ENCODE peak calls at places on chromosome 14, in six cellular contexts. Z, N, S, R, I and Q are unnamed samples.

GRCh38 chr14:58805057-58805456 is 167.3 kb downstream of the DACT1 start:
- DNase-seq in S (no peak), N (no peak), R (no peak), I (no peak), Z (no peak), Q (no peak)

GRCh38 chr14:94174622-94175402 is 690 bp downstream of the PPP4R4 start:
- DNase-seq in I (peak; percentile 72), N (no peak), Z (no peak), R (no peak), S (peak; percentile 52), Q (peak; percentile 16)

GRCh38 chr14:73829526-73830431 is 21.9 kb upstream of the PTGR2 start:
- DNase-seq in S (no peak), I (no peak), R (peak; percentile 67), Z (peak; percentile 23), N (no peak), Q (no peak)

GRCh38 chr14:60250318-60251035 is 1.5 kb downstream of the PPM1A start:
- DNase-seq in I (no peak), Z (no peak), N (no peak), S (no peak), R (no peak), Q (no peak)

GRCh38 chr14:92793709-92794546 is at the start of gene GOLGA5:
- DNase-seq in S (peak; percentile 99), Z (peak; percentile 96), N (peak; percentile 96), I (peak; percentile 99), R (peak; percentile 95), Q (peak; percentile 96)

GRCh38 chr14:86654558-86655184 is 1124.7 kb downstream of the FLRT2 start:
- DNase-seq in Z (no peak), S (peak; percentile 55), R (peak; percentile 27), I (no peak), N (peak; percentile 33), Q (no peak)

GRCh38 chr14:92968291-92969020 is 45.5 kb downstream of the CHGA start:
- DNase-seq in R (no peak), N (no peak), S (peak; percentile 42), Z (no peak), I (no peak), Q (no peak)

GRCh38 chr14:68568907-68569545 is 223.8 kb downstream of the ZFP36L1 start:
- DNase-seq in N (no peak), I (no peak), R (no peak), Z (no peak), S (no peak), Q (no peak)

GRCh38 chr14:89065879-89066278 is 241.4 kb downstream of the TTC8 start:
- DNase-seq in S (no peak), N (no peak), Z (no peak), R (no peak), I (no peak), Q (no peak)

GRCh38 chr14:57199911-57200310 is 68.8 kb downstream of the EXOC5 start:
- DNase-seq in Z (no peak), I (no peak), N (no peak), R (peak; percentile 53), S (no peak), Q (no peak)

GRCh38 chr14:28952707-28953106 is 186.1 kb downstream of the FOXG1 start:
- DNase-seq in I (no peak), S (no peak), Z (no peak), N (no peak), R (no peak), Q (no peak)

GRCh38 chr14:51963164-51963733 is 26.1 kb upstream of the RTRAF start:
- DNase-seq in I (no peak), S (no peak), R (no peak), Z (no peak), N (no peak), Q (no peak)

GRCh38 chr14:103688906-103689902 is 26.0 kb downstream of the XRCC3 start:
- DNase-seq in I (peak; percentile 74), R (no peak), N (peak; percentile 8), Z (no peak), S (peak; percentile 78), Q (peak; percentile 66)

GRCh38 chr14:92886337-92886736 is 36.6 kb upstream of the CHGA start:
- DNase-seq in Z (no peak), N (no peak), S (no peak), I (no peak), R (no peak), Q (no peak)

DNA sequence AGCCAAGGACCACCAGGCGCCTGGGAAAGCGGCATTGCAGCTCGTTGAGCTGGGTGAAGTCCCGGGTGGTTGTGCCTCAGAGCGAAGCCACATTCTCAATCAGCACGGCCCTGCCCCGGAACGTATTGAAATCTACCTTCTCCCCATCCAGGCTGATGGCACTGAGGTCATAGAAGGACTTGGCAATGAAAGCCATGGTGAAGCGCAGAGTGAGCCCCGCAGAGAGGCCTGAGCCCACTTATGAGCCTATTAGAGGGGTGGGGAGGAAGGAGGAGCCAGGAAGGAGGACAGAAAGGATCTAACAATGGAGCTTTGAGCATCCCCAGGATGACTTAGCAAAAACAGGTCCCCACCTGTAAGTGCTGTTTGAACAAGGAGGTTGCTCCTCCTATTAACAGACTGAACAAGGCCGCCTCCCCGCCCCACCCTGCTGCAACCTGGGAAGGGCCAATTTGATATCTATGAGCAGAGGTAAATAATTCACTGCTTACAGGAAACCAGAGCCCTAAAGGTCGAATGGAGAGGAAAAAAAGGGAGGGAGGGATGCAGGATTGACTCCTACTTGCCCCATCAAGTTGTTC is at the start of gene GPX2:
- DNase-seq in R (no peak), Z (no peak), S (no peak), I (no peak), N (no peak), Q (no peak)
- H3K27ac ChIP-seq in R (no peak within 1 kb of the TSS), Z (no peak within 1 kb of the TSS), S (no peak within 1 kb of the TSS), I (no peak within 1 kb of the TSS), N (no peak within 1 kb of the TSS), Q (no peak within 1 kb of the TSS)

GRCh38 chr14:35826218-35826951 is at the start of gene BRMS1L:
- DNase-seq in R (peak; percentile 99), I (peak; percentile 97), N (peak; percentile 95), Z (peak; percentile 98), S (peak; percentile 99), Q (peak; percentile 98)
- H3K27ac ChIP-seq in R (peak within 1 kb of the TSS; percentile 94), I (peak within 1 kb of the TSS; percentile 95), N (peak within 1 kb of the TSS; percentile 100), Z (peak within 1 kb of the TSS; percentile 93), S (peak within 1 kb of the TSS; percentile 98), Q (peak within 1 kb of the TSS; percentile 99)

DNA sequence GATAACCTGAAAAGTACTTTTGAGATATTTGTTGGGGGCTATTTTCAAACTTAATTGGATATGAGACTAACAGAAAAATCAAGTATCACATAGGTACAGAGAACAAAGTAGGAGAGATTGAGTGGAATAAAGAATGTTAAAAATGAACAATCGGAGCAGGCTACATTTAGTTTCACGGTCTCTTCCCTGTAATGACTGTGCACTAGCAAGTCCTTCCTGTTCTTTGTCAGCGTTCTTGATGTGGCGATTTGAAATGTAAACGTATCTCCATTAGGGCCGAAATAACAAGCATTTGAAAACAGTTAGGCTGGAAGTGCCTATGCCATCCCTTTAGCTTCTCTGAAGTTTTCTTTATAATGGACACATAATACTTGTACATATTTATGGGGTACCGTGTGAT is 31.0 kb downstream of the SLC25A29 start:
- DNase-seq in S (no peak), N (no peak), R (no peak), I (no peak), Z (no peak), Q (no peak)
- H3K27ac ChIP-seq in S (no peak overlapping the region), N (no peak overlapping the region), R (no peak overlapping the region), I (no peak overlapping the region), Z (no peak overlapping the region), Q (no peak overlapping the region)

GRCh38 chr14:70635971-70636595 is 5.6 kb upstream of the TTC9 start:
- DNase-seq in R (no peak), I (no peak), S (no peak), Z (no peak), N (no peak), Q (no peak)
- H3K27ac ChIP-seq in R (no peak overlapping the region), I (no peak overlapping the region), S (no peak overlapping the region), Z (no peak overlapping the region), N (no peak overlapping the region), Q (no peak overlapping the region)

GRCh38 chr14:91127411-91127810 is 13.5 kb downstream of the DGLUCY start:
- DNase-seq in R (no peak), Z (no peak), N (no peak), I (no peak), S (peak; percentile 82), Q (no peak)
- H3K27ac ChIP-seq in R (no peak overlapping the region), Z (no peak overlapping the region), N (peak overlapping the region; percentile 61), I (no peak overlapping the region), S (peak overlapping the region; percentile 33), Q (peak overlapping the region; percentile 8)

DNA sequence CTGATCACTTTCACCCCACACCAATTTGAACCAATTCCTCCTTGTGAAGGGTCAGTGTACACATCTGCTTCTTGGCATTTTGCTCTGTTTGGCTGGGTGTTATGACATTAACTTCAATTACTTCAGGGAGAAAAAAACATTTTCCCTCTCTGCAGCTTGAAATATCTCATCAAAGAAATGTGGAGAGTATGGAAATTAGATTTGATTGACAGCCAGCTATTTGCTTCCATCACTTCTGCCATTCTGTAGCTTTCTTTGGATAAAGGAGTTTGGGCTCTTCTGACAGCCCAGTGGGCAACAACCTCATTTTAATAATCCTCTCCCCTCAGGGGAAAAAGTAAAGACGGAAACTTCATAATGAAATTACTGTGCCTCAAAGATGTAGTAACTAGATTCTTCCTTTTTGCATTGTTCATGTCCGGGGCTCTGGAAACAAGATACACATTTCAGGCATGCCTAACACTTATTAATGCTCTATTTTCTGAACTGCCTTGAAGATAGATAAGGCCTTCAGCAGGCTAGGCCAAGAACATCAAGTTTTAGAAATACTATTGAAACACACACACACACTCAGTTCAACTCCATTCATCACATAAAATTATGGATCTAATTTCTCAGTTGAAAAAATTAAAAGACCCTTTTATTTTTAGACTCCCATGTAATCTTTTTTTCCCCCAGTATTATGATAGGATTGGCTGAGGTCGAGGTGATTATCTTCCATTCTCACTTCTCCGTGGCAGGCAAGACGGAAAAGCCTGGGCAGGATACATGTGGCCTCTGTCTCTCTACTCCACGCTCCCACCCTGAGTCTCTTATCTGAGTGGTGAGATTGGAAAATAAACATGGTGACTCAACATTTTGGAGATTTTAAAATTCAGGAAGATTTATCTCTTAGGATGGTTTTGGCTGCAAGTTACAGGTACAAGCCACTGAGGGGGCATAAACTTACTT is 10.3 kb upstream of the GPHB5 start:
- DNase-seq in S (no peak), I (no peak), N (no peak), R (no peak), Z (no peak), Q (no peak)
- H3K27ac ChIP-seq in S (no peak overlapping the region), I (no peak overlapping the region), N (no peak overlapping the region), R (no peak overlapping the region), Z (no peak overlapping the region), Q (no peak overlapping the region)

DNA sequence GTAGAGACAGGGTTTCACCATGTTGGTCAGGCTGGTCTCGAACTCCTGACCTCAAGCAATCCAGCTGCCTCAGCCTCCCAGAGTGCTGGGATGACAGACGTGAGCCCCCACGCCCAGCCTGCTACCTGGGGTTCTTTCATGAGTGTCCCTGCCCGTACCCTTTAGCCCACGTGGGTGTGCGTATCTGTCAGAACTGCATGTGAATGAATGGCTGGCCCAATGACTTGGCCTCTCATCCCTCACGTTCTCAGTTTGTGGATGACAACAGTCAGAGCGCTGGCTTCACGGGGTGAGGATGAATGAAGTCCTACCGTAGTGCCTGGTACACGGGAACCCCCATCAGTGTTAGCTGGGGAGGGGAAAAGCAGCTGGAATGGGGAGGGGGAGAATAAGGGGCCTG is 16.1 kb upstream of the ZDHHC22 start:
- DNase-seq in R (no peak), Z (no peak), S (no peak), I (no peak), N (no peak), Q (no peak)
- H3K27ac ChIP-seq in R (no peak overlapping the region), Z (no peak overlapping the region), S (no peak overlapping the region), I (no peak overlapping the region), N (no peak overlapping the region), Q (peak overlapping the region; percentile 53)

GRCh38 chr14:36504805-36505192 is 15.2 kb downstream of the NKX2-1 start:
- DNase-seq in I (no peak), S (no peak), R (no peak), Z (no peak), N (no peak), Q (no peak)
- H3K27ac ChIP-seq in I (no peak overlapping the region), S (peak overlapping the region; percentile 87), R (no peak overlapping the region), Z (no peak overlapping the region), N (no peak overlapping the region), Q (no peak overlapping the region)